ENCODE peak calls at places on chromosomes 4 and X, in eight cellular contexts. I is astrocyte, Y is HFF-Myc, T is lower lobe of right lung, N is Peyer's patch, X is foreskin fibroblast, G is spleen, U is pancreas. F is an unnamed sample.

GRCh38 chrX:134418317-134419113 is 41.5 kb upstream of the HPRT1 start:
- DNase-seq in T (no peak), N (no peak), U (no peak), Y (no peak), G (no peak), X (no peak), I (no peak), F (peak; percentile 36)

GRCh38 chr4:121648518-121648917 is 48.3 kb downstream of the ANXA5 start:
- DNase-seq in G (no peak), T (no peak), X (no peak), N (no peak), U (no peak), Y (no peak), I (no peak), F (no peak)

GRCh38 chr4:106325800-106326199 is 9.4 kb downstream of the AIMP1 start:
- DNase-seq in U (no peak), N (no peak), G (no peak), T (no peak), X (no peak), I (no peak), Y (no peak), F (peak; percentile 35)

GRCh38 chrX:46301903-46302302 is 243.3 kb downstream of the ZNF674 start:
- DNase-seq in T (no peak), U (no peak), Y (no peak), I (no peak), N (no peak), G (no peak), X (no peak), F (no peak)

GRCh38 chr4:14193601-14194000 is 566.1 kb upstream of the BOD1L1 start:
- DNase-seq in T (no peak), N (no peak), X (no peak), I (peak; percentile 32), G (no peak), Y (no peak), U (no peak), F (peak; percentile 61)

GRCh38 chr4:104490096-104490769 is 4.5 kb downstream of the CXXC4 start:
- DNase-seq in Y (no peak), X (no peak), I (peak; percentile 6), G (no peak), N (peak; percentile 46), T (no peak), U (peak; percentile 57), F (no peak)

GRCh38 chrX:13418126-13419091 is 98.6 kb upstream of the ATXN3L start:
- DNase-seq in X (peak; percentile 63), U (no peak), Y (no peak), N (no peak), I (peak; percentile 48), G (no peak), T (no peak), F (peak; percentile 26)

GRCh38 chr4:34878961-34879360 is 1365.4 kb downstream of the ARAP2 start:
- DNase-seq in X (no peak), I (no peak), Y (no peak), T (no peak), U (no peak), N (no peak), G (no peak), F (no peak)

GRCh38 chr4:66275381-66276060 is 605.2 kb upstream of the EPHA5 start:
- DNase-seq in G (no peak), I (peak; percentile 12), N (no peak), T (no peak), X (no peak), U (no peak), Y (no peak), F (peak; percentile 11)

GRCh38 chrX:119181491-119181890 is 53.9 kb upstream of the KIAA1210 start:
- DNase-seq in N (no peak), U (no peak), T (no peak), Y (no peak), X (no peak), G (no peak), I (no peak), F (no peak)

GRCh38 chr4:166034965-166035364 is 161.9 kb downstream of the TLL1 start:
- DNase-seq in I (no peak), U (no peak), X (no peak), N (no peak), G (no peak), Y (no peak), T (no peak), F (no peak)

GRCh38 chrX:45063319-45064095 is 137.2 kb downstream of the DIPK2B start:
- DNase-seq in X (no peak), N (no peak), G (no peak), T (no peak), I (peak; percentile 46), U (no peak), Y (no peak), F (peak; percentile 29)

GRCh38 chrX:50100188-50100587 is 100.6 kb downstream of the AKAP4 start:
- DNase-seq in N (no peak), I (no peak), U (no peak), X (no peak), G (no peak), Y (no peak), T (no peak), F (peak; percentile 28)
- TF ChIP-seq CTCF in N (peak; percentile 55), I (peak; percentile 4), U (no peak), X (no peak), G (no peak), Y (no peak), T (no peak), F (peak; percentile 41)

DNA sequence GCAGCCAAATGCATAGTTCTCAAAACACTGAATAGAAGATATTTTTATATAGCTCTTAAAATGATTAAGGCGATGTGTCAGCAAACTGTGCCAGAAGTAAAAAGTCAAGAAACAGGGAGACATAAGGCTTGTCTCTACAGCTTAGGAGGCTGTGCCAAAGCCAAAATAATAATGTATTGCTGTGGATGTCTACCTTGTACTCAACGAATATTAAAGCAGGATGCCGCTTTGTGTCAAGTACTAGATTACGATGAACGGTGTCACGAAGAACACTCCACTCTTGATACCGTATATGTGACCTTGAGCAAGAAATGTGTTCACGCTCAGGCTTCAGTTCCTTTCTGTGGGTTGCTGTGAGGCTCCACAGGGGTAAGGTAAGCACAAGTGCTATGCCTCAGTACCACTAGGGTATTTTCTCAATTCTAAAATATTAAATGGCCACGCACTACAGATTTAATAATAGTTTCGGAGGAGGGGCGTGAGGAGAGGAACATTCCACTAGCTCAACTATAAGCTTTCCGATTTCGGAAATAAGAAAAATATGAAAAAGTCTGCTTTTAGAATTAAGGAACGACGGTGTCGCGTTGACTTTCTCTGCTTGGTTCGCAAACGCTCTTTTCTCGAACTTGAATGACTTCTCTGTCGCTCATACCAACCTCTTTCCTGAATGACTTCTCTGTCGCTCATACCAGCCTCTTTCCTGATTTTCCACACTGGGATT is 679 bp upstream of the SCOC start:
- DNase-seq in N (no peak), I (no peak), T (no peak), Y (no peak), G (no peak), X (peak; percentile 43), U (no peak), F (peak; percentile 31)
- TF ChIP-seq CTCF in N (peak; percentile 58), I (no peak), T (peak; percentile 13), Y (no peak), G (peak; percentile 42), X (peak; percentile 4), U (no peak), F (peak; percentile 24)

GRCh38 chr4:154314248-154314647 is 177.4 kb downstream of the DCHS2 start:
- DNase-seq in G (no peak), T (no peak), I (peak; percentile 8), N (no peak), U (no peak), X (peak; percentile 69), Y (no peak), F (peak; percentile 61)
- TF ChIP-seq CTCF in G (no peak), T (peak; percentile 26), I (peak; percentile 24), N (peak; percentile 8), U (no peak), X (peak; percentile 28), Y (peak; percentile 13), F (peak; percentile 52)

DNA sequence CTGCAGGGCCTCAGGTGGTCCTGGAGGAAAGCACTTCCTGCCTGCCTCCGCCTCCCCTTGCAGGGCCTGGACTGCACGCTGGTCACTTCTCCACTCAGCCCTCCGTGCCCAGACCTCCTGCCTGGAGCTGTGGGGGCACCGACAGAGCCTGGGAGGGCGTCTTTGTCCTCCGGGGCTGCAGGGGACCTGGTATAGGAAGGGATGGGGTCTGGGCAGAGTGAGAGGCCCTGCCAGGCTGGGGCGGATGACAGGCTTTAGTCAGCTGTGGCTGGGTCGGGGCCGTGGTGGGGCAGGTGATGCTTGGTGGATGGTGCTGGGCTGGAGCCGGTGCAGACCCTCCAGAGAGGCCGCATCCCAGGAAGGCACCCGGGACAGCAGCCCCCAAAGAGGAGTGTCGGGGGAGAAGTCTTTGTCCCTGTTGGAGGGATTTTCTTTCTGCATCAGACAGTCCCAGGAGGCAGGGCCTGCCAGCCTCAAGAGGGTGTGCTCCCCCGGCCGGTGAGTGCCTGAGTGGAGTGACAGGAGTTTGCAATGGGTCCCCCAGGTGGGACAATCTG is 1.3 kb downstream of the DOK7 start:
- DNase-seq in G (no peak), T (no peak), I (no peak), N (no peak), Y (no peak), U (no peak), X (no peak), F (no peak)
- TF ChIP-seq CTCF in G (no peak), T (no peak), I (no peak), N (no peak), Y (no peak), U (no peak), X (no peak), F (no peak)

GRCh38 chr4:11623726-11624037 is 195.0 kb upstream of the HS3ST1 start:
- DNase-seq in X (no peak), U (peak; percentile 17), G (no peak), N (peak; percentile 50), T (no peak), I (no peak), Y (no peak), F (peak; percentile 60)
- TF ChIP-seq CTCF in X (no peak), U (no peak), G (peak; percentile 34), N (peak; percentile 62), T (peak; percentile 30), I (peak; percentile 7), Y (no peak), F (peak; percentile 74)

GRCh38 chr4:108783666-108784463 is 21.0 kb upstream of the ETNPPL start:
- DNase-seq in I (no peak), Y (no peak), X (peak; percentile 31), T (no peak), N (no peak), U (no peak), G (no peak), F (peak; percentile 39)
- TF ChIP-seq CTCF in I (peak; percentile 29), Y (peak; percentile 34), X (peak; percentile 19), T (no peak), N (no peak), U (peak; percentile 16), G (no peak), F (peak; percentile 43)

DNA sequence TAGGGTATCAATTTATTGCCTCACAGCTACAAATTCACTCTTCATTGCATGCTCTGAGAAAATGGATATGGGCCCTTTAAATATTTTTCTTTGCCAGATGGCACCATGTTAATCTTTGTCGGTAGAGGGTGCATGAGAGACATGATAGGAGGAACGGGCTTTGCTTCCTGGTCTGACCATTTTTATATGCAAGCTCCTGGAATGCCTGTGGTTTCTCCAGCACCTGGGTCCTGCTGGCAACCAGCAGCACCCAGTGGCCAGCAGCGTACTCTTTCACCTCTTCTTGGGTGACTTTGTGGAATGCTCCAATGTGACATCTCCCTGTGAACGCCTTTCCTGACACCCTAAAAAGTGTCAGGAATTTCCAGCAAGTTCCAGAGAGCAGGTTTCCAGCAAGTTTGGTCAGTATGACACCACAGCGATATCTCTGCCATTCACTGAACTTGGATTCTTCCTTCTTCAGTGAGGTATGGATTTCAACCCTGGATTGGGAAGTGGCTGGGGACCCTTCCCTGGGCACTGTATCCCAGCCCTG is 140.3 kb upstream of the PGRMC2 start:
- DNase-seq in G (peak; percentile 39), N (peak; percentile 55), X (peak; percentile 79), T (peak; percentile 61), U (peak; percentile 63), Y (peak; percentile 47), I (peak; percentile 84), F (peak; percentile 90)
- TF ChIP-seq CTCF in G (no peak), N (peak; percentile 61), X (peak; percentile 47), T (peak; percentile 44), U (peak; percentile 34), Y (peak; percentile 36), I (peak; percentile 51), F (peak; percentile 64)

F was measured in choroid plexus epithelial cell.